ENCODE peak calls at places on chromosomes 4 and X, in seven cellular contexts. P, D, X, H, J, V and C are unnamed samples. For H3K27me3 and H3K4me1, the result is how much of the 10 kb centered on the place peaks cover.

GRCh38 chr4:76087007-76087769 is 12.7 kb downstream of the ART3 start:
- DNase-seq in V (peak), P (no peak), J (peak), H (peak), X (no peak), D (no peak), C (peak)

GRCh38 chr4:90833698-90834097 is 706.5 kb downstream of the CCSER1 start:
- DNase-seq in P (no peak), X (no peak), H (no peak), J (peak), D (no peak), V (no peak), C (no peak)

GRCh38 chr4:12120968-12121367 is 692.3 kb upstream of the HS3ST1 start:
- DNase-seq in J (no peak), D (no peak), X (no peak), V (no peak), P (no peak), H (no peak), C (no peak)

GRCh38 chr4:17347445-17347844 is 164.4 kb downstream of the QDPR start:
- DNase-seq in V (peak), P (no peak), X (no peak), D (no peak), J (peak), H (no peak), C (peak)

GRCh38 chrX:46180258-46180687 is 364.9 kb downstream of the ZNF674 start:
- DNase-seq in H (no peak), V (peak), P (peak), D (no peak), J (peak), X (no peak), C (no peak)

GRCh38 chr4:15366660-15367059 is 61.2 kb upstream of the C1QTNF7 start:
- DNase-seq in X (no peak), H (no peak), P (no peak), D (no peak), J (no peak), V (no peak), C (no peak)

GRCh38 chr4:109254845-109255244 is 47.6 kb downstream of the COL25A1 start:
- DNase-seq in P (no peak), J (no peak), D (no peak), V (no peak), X (no peak), H (no peak), C (no peak)

GRCh38 chrX:65643786-65644111 is 23.7 kb upstream of the MSN start:
- DNase-seq in D (no peak), V (no peak), P (no peak), H (no peak), J (no peak), X (no peak), C (no peak)

GRCh38 chr4:150886597-150886996 is 128.5 kb downstream of the LRBA start:
- DNase-seq in V (no peak), H (no peak), D (no peak), P (no peak), X (no peak), J (no peak), C (peak)

GRCh38 chrX:52015794-52016193 is 53.2 kb downstream of the MAGED4B start:
- DNase-seq in H (no peak), X (no peak), P (no peak), D (no peak), J (no peak), V (no peak), C (no peak)

GRCh38 chr4:103019319-103020124 is at the start of gene SLC9B1:
- DNase-seq in V (peak), P (peak), D (peak), H (peak), X (peak), J (no peak), C (peak)

GRCh38 chr4:5019274-5019673 is at the start of gene CYTL1:
- DNase-seq in X (no peak), D (no peak), H (no peak), J (peak), P (no peak), V (no peak), C (peak)

GRCh38 chr4:176758731-176759130 is 34.0 kb downstream of the VEGFC start:
- DNase-seq in D (no peak), V (no peak), P (no peak), X (no peak), H (no peak), J (no peak), C (no peak)

GRCh38 chr4:53633608-53634007 is 42.3 kb upstream of the LNX1 start:
- DNase-seq in J (no peak), D (peak), V (no peak), X (peak), P (no peak), H (peak), C (no peak)

GRCh38 chr4:42653606-42654560 is 3.0 kb downstream of the ATP8A1 start:
- DNase-seq in D (no peak), J (no peak), P (no peak), V (peak), H (no peak), X (no peak), C (no peak)

GRCh38 chr4:177508662-177509061 is 66.4 kb upstream of the AGA start:
- DNase-seq in D (no peak), H (no peak), J (no peak), P (no peak), V (no peak), X (no peak), C (no peak)

GRCh38 chrX:138745215-138745614 is 33.7 kb upstream of the FGF13 start:
- DNase-seq in H (no peak), X (no peak), J (peak), V (peak), D (no peak), P (peak), C (peak)

GRCh38 chr4:78684196-78685079 is 91.7 kb upstream of the BMP2K start:
- DNase-seq in X (no peak), H (no peak), J (no peak), D (no peak), P (no peak), V (peak), C (peak)

GRCh38 chr4:169682360-169683047 is 62.1 kb downstream of the CLCN3 start:
- DNase-seq in H (no peak), P (no peak), D (no peak), V (no peak), X (no peak), J (no peak), C (no peak)

GRCh38 chr4:186586190-186586589 is 30.8 kb upstream of the MTNR1A start:
- DNase-seq in P (no peak), V (no peak), J (no peak), D (no peak), H (no peak), X (no peak), C (no peak)
- H3K27me3 ChIP-seq in P (under half), V (under half), J (under half), D (under half), H (under half), X (under half), C (under half)

DNA sequence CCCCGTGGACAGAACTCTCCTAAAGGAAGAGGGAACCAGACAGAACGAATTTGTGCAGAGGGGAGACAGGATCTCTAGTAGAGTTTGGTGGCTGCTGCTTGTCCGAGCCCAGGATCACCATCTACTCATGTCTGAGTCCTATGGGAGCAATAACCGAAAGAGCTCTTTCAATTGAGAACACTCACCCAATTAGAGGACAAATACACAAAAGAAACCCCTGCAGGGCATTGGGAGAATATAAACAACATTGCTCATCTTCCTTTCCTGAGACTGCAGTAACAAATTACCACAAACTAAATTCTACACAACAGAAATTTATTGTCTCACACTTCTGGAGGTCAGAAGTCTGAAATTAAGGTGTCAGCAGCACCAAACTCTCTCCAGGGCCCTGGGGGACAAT is 65.6 kb downstream of the SPINK2 start:
- DNase-seq in H (no peak), X (no peak), J (no peak), V (peak), D (no peak), P (no peak), C (no peak)
- H3K4me1 ChIP-seq in H (under half), X (under half), J (under half), V (under half), D (under half), P (under half), C (under half)

DNA sequence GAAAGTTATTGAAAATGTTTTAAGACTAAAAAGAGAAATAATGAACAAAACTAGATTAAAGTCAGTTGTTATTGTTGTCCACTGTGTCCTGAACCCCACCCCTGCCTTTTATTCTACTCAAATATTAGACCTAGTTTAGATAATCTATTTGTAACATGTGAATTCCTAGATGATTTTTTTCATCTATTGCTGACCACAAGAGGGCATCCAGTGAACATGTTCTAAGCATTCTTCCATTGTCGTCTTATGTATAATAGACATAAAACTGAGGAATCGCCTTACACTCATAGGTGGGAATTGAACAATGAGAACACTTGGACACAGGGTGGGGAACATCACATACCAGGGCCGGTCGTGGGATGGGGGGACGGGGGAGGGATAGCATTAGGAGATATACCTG is 36.4 kb upstream of the HPRT1 start:
- DNase-seq in D (no peak), J (no peak), P (no peak), X (no peak), V (peak), H (no peak), C (peak)
- TF ChIP-seq CTCF in D (no peak), J (peak), P (no peak), X (no peak), V (peak), H (peak), C (peak)

DNA sequence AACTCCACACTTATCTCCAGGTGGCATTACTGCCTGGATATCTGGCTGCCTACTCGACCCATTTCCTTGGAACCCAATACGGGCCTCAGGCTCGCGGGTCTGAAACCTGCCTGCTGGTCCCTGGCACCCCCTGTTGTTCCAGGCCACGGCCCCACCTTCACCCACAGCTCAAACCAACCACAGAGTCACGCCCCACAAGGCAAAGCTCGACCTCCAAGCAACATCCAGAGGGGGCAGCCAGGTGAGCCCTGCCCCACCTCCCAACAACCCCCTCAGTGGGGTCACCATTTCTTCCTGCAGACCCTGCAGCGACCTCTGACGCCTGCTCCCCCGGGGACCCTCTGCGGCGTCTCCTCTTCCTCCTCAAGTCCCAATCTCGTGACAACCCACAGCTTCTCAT is 76.2 kb downstream of the WFS1 start:
- DNase-seq in H (peak), D (no peak), V (no peak), P (no peak), J (no peak), X (no peak), C (no peak)
- H3K27me3 ChIP-seq in H (under half), D (under half), V (under half), P (under half), J (under half), X (under half), C (under half)

GRCh38 chr4:94508841-94509240 is 57.1 kb downstream of the PDLIM5 start:
- DNase-seq in X (no peak), J (no peak), P (no peak), D (no peak), H (no peak), V (no peak), C (peak)

GRCh38 chr4:94506822-94507221 is 55.1 kb downstream of the PDLIM5 start:
- DNase-seq in H (no peak), J (no peak), D (no peak), P (no peak), X (no peak), V (no peak), C (no peak)

GRCh38 chr4:94508256-94508655 is 56.5 kb downstream of the PDLIM5 start:
- DNase-seq in P (no peak), X (no peak), V (no peak), H (no peak), D (no peak), J (no peak), C (no peak)

GRCh38 chr4:94507708-94508107 is 56.0 kb downstream of the PDLIM5 start:
- DNase-seq in D (peak), X (no peak), H (peak), P (no peak), J (no peak), V (peak), C (peak)

DNA sequence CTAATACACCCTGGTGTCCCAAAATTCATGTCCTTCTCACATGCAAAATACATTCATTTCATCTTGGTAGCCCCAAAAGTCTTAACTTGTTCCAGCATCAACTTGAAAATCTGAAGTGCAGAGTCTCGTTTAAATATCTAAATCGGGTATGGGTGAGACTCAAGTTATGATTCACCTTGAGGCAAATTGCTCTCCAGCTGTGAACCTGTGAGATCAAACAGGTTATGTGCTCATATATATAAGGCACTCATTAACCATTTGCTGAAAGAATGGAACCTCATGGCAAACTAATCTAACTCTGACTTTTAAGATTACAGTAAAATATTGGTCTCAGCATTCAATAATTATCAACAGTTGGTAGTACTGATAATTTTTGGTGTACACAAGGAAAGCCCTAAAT is 55.5 kb downstream of the PDLIM5 start:
- DNase-seq in D (no peak), X (no peak), P (no peak), H (no peak), V (no peak), J (no peak), C (no peak)
- H3K4me1 ChIP-seq in D (under half), X (under half), P (under half), H (half or more), V (under half), J (under half), C (under half)